ENCODE peak calls at places on chromosomes 11 and 22, in eight cellular contexts. K is activated CD8-positive, alpha-beta memory T cell treated with anti-CD3 and anti-CD28 coated beads, Interleukin-2, amount 50 U/mL, for 4 hours; P is activated CD4-positive, CD25-positive, alpha-beta regulatory T cell treated with anti-CD3 and anti-CD28 coated beads, Interleukin-2, amount 50 U/mL, for 72 hours; I is HT1080; T is neural crest cell; H is NCI-H774; L is AML-193; D is islet precursor cell. M is an unnamed sample.

GRCh38 chr11:127003260-127003981 is 2.9 kb upstream of the KIRREL3 start:
- DNase-seq in K (no peak), P (no peak), I (peak; percentile 78), T (peak; percentile 63), H (peak; percentile 80), L (no peak), D (peak; percentile 92), M (peak; percentile 79)

GRCh38 chr22:32265882-32266767 is 11.0 kb upstream of the SLC5A4 start:
- DNase-seq in K (peak; percentile 63), P (peak; percentile 65), I (peak; percentile 52), T (peak; percentile 71), H (peak; percentile 41), L (peak; percentile 67), D (peak; percentile 65), M (peak; percentile 50)

GRCh38 chr11:122656073-122656630 is 630 bp downstream of the UBASH3B start:
- DNase-seq in K (peak; percentile 68), P (peak; percentile 58), I (no peak), T (peak; percentile 49), H (no peak), L (no peak), D (peak; percentile 79), M (peak; percentile 91)

GRCh38 chr22:49826603-49827306 is 918 bp downstream of the BRD1 start:
- DNase-seq in K (no peak), P (peak; percentile 56), I (no peak), T (no peak), H (no peak), L (no peak), D (no peak), M (no peak)

GRCh38 chr11:371051-371450 is 1.8 kb downstream of the B4GALNT4 start:
- DNase-seq in K (no peak), P (no peak), I (no peak), T (no peak), H (no peak), L (no peak), D (no peak), M (peak; percentile 47)

GRCh38 chr11:61133956-61134662 is 27.1 kb downstream of the VPS37C start:
- DNase-seq in K (no peak), P (no peak), I (no peak), T (no peak), H (no peak), L (no peak), D (peak; percentile 43), M (no peak)

GRCh38 chr11:74593463-74593862 is 1.1 kb downstream of the POLD3 start:
- DNase-seq in K (no peak), P (no peak), I (no peak), T (no peak), H (no peak), L (no peak), D (no peak), M (no peak)

GRCh38 chr11:69915501-69916250 is 96.5 kb upstream of the FGF3 start:
- DNase-seq in K (peak; percentile 39), P (peak; percentile 64), I (no peak), T (peak; percentile 95), H (peak; percentile 43), L (peak; percentile 6), D (peak; percentile 87), M (peak; percentile 74)

GRCh38 chr11:62680825-62681240 is 2.0 kb upstream of the UBXN1 start:
- DNase-seq in K (no peak), P (no peak), I (peak; percentile 78), T (no peak), H (peak; percentile 28), L (peak; percentile 71), D (peak; percentile 87), M (no peak)